ENCODE peak calls at places on chromosome X, in ten cellular contexts. X is cardiac muscle cell; H is GOT3; Y is tibial artery; D is GDM1; I is COR-L47; T is activated naive CD4-positive, alpha-beta T cell treated with anti-CD3 and anti-CD28 coated beads, Interleukin-2, amount 50 U/mL, for 72 hours; S is epithelial cell of proximal tubule; U is uterus; R is glomerular endothelial cell. C is an unnamed sample.

GRCh38 chrX:38578152-38578551 is 16.8 kb downstream of the TSPAN7 start:
- DNase-seq in X (no peak), H (no peak), Y (no peak), D (no peak), I (no peak), T (no peak), S (no peak), U (no peak), R (no peak), C (peak; percentile 83)

GRCh38 chrX:13764765-13765164 is 30.2 kb downstream of the OFD1 start:
- DNase-seq in X (peak; percentile 17), H (no peak), Y (no peak), D (no peak), I (peak; percentile 40), T (no peak), S (no peak), U (no peak), R (no peak), C (peak; percentile 13)

GRCh38 chrX:132983496-132983895 is 25.1 kb upstream of the HS6ST2 start:
- DNase-seq in X (no peak), H (no peak), Y (no peak), D (no peak), I (no peak), T (no peak), S (no peak), U (no peak), R (no peak), C (no peak)

GRCh38 chrX:83416273-83416672 is 91.8 kb upstream of the POU3F4 start:
- DNase-seq in X (no peak), H (no peak), Y (no peak), D (no peak), I (no peak), T (no peak), S (no peak), U (no peak), R (no peak), C (no peak)

GRCh38 chrX:1392376-1393130 is 640 bp upstream of the SLC25A6 start:
- DNase-seq in X (peak; percentile 78), H (no peak), Y (peak; percentile 87), D (no peak), I (no peak), T (no peak), S (no peak), U (no peak), R (no peak), C (no peak)

GRCh38 chrX:101091817-101092216 is 6.2 kb upstream of the CENPI start:
- DNase-seq in X (no peak), H (no peak), Y (no peak), D (no peak), I (no peak), T (no peak), S (no peak), U (no peak), R (no peak), C (no peak)

GRCh38 chrX:17564689-17565409 is 172.4 kb upstream of the SCML1 start:
- DNase-seq in X (peak; percentile 68), H (no peak), Y (peak; percentile 72), D (no peak), I (no peak), T (no peak), S (no peak), U (no peak), R (no peak), C (no peak)

GRCh38 chrX:154458954-154459829 is 1.1 kb downstream of the PLXNA3 start:
- DNase-seq in X (no peak), H (no peak), Y (peak; percentile 88), D (no peak), I (peak; percentile 19), T (no peak), S (no peak), U (no peak), R (no peak), C (no peak)

GRCh38 chrX:2334237-2334636 is 166.5 kb downstream of the DHRSX start:
- DNase-seq in X (peak; percentile 24), H (no peak), Y (no peak), D (no peak), I (no peak), T (no peak), S (no peak), U (no peak), R (no peak), C (no peak)

GRCh38 chrX:11137543-11138139 is 26.5 kb downstream of the HCCS start:
- DNase-seq in X (peak; percentile 67), H (no peak), Y (no peak), D (no peak), I (no peak), T (peak; percentile 4), S (no peak), U (no peak), R (peak; percentile 27), C (no peak)

GRCh38 chrX:153487590-153488071 is 7.1 kb upstream of the BGN start:
- DNase-seq in X (no peak), H (no peak), Y (peak; percentile 93), D (no peak), I (no peak), T (no peak), S (no peak), U (no peak), R (no peak), C (no peak)

GRCh38 chrX:39896951-39897740 is 200.6 kb downstream of the BCOR start:
- DNase-seq in X (peak; percentile 75), H (no peak), Y (peak; percentile 74), D (no peak), I (no peak), T (no peak), S (no peak), U (peak; percentile 28), R (no peak), C (peak; percentile 20)

GRCh38 chrX:87110142-87110541 is 407.5 kb upstream of the KLHL4 start:
- DNase-seq in X (no peak), H (no peak), Y (no peak), D (no peak), I (no peak), T (no peak), S (no peak), U (no peak), R (no peak), C (no peak)

GRCh38 chrX:54786972-54787371 is 11.1 kb downstream of the ITIH6 start:
- DNase-seq in X (no peak), H (no peak), Y (no peak), D (no peak), I (no peak), T (peak; percentile 28), S (no peak), U (no peak), R (no peak), C (no peak)

GRCh38 chrX:99938464-99938863 is 471.6 kb downstream of the PCDH19 start:
- DNase-seq in X (no peak), H (no peak), Y (no peak), D (no peak), I (no peak), T (no peak), S (no peak), U (no peak), R (no peak), C (no peak)

GRCh38 chrX:55710701-55711100 is 6.8 kb upstream of the RRAGB start:
- DNase-seq in X (peak; percentile 47), H (peak; percentile 14), Y (no peak), D (no peak), I (no peak), T (no peak), S (peak; percentile 38), U (peak; percentile 16), R (peak; percentile 52), C (no peak)

GRCh38 chrX:114611018-114611619 is 27.2 kb downstream of the HTR2C start:
- DNase-seq in X (peak; percentile 57), H (no peak), Y (no peak), D (no peak), I (peak; percentile 1), T (peak; percentile 2), S (no peak), U (no peak), R (peak; percentile 52), C (peak; percentile 38)